ENCODE peak calls at places on chromosome 18, in five cellular contexts. C, O, X, Q and W are unnamed samples. For H3K9me3, the result is how much of the 10 kb centered on the place peaks cover.

GRCh38 chr18:76456018-76456750 is 38.9 kb downstream of the ZNF516 start:
- DNase-seq in C (peak), O (no peak), X (no peak), Q (no peak), W (no peak)

GRCh38 chr18:25454728-25455127 is 102.8 kb upstream of the ZNF521 start:
- DNase-seq in C (no peak), O (no peak), X (no peak), Q (no peak), W (no peak)

GRCh38 chr18:9096013-9096383 is 6.5 kb upstream of the NDUFV2 start:
- DNase-seq in C (no peak), O (no peak), X (no peak), Q (no peak), W (no peak)

GRCh38 chr18:48079885-48080284 is 149.4 kb upstream of the SMAD2 start:
- DNase-seq in C (no peak), O (no peak), X (no peak), Q (no peak), W (no peak)

GRCh38 chr18:11489266-11489899 is 120.0 kb upstream of the SLC35G4 start:
- DNase-seq in C (no peak), O (no peak), X (no peak), Q (no peak), W (no peak)

GRCh38 chr18:44320619-44321460 is 359.8 kb upstream of the SETBP1 start:
- DNase-seq in C (no peak), O (no peak), X (peak), Q (no peak), W (no peak)

GRCh38 chr18:31274915-31275314 is 43.0 kb upstream of the DSG1 start:
- DNase-seq in C (peak), O (peak), X (no peak), Q (peak), W (no peak)

GRCh38 chr18:74873629-74874028 is 276.0 kb downstream of the ZNF407 start:
- DNase-seq in C (no peak), O (no peak), X (no peak), Q (no peak), W (no peak)

GRCh38 chr18:74430811-74431571 is 26.1 kb downstream of the DIPK1C start:
- DNase-seq in C (no peak), O (no peak), X (no peak), Q (no peak), W (no peak)

GRCh38 chr18:60259052-60259681 is 113.4 kb downstream of the MC4R start:
- DNase-seq in C (no peak), O (no peak), X (no peak), Q (no peak), W (no peak)

GRCh38 chr18:51278045-51278649 is 80.7 kb upstream of the MEX3C start:
- DNase-seq in C (peak), O (peak), X (peak), Q (no peak), W (no peak)

GRCh38 chr18:629303-630150 is 27.9 kb upstream of the TYMS start:
- DNase-seq in C (no peak), O (no peak), X (no peak), Q (no peak), W (no peak)

GRCh38 chr18:36128907-36129299 is 237 bp downstream of the SLC39A6 start:
- DNase-seq in C (no peak), O (no peak), X (no peak), Q (no peak), W (no peak)
- H3K27ac ChIP-seq in C (peak), O (peak), X (no peak), Q (peak), W (peak)

GRCh38 chr18:78101091-78101490 is 851.4 kb downstream of the GALR1 start:
- DNase-seq in C (no peak), O (no peak), X (no peak), Q (peak), W (no peak)
- H3K9me3 ChIP-seq in C (under half), O (under half), X (under half), Q (under half), W (under half)

GRCh38 chr18:58847383-58848071 is 17.1 kb upstream of the ZNF532 start:
- DNase-seq in C (peak), O (no peak), X (peak), Q (no peak), W (no peak)

GRCh38 chr18:58848685-58849084 is 16.0 kb upstream of the ZNF532 start:
- DNase-seq in C (no peak), O (no peak), X (peak), Q (no peak), W (no peak)

GRCh38 chr18:58844871-58845270 is 19.8 kb upstream of the ZNF532 start:
- DNase-seq in C (no peak), O (no peak), X (no peak), Q (no peak), W (no peak)

GRCh38 chr18:58845913-58846312 is 18.8 kb upstream of the ZNF532 start:
- DNase-seq in C (no peak), O (no peak), X (no peak), Q (no peak), W (no peak)

DNA sequence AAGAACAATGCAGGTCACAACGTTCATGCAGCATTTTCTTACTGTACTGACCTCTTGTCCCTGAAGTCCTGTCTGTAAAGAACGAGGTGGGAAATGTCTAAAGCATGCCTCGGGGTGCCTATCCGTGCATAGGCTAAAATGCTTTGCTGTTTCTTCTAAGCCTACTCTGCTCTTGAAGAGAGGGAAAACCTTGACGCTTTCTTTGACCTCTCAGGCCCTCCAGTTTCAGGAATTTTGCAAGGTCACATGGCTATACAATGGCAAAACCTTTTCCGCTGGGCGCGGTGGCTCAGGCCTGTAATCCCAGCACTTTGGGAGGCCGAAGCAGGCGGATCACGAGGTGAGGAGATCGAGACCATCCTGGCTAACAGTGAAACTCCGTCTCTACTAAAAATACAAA is 18.4 kb upstream of the ZNF532 start:
- DNase-seq in C (no peak), O (no peak), X (no peak), Q (no peak), W (no peak)
- TF ChIP-seq CTCF in C (no peak), O (no peak), X (no peak), Q (no peak), W (no peak)

GRCh38 chr18:79047556-79048244 is 21.5 kb upstream of the ATP9B start:
- DNase-seq in C (peak), O (no peak), X (no peak), Q (no peak), W (no peak)

GRCh38 chr18:79050005-79050404 is 19.2 kb upstream of the ATP9B start:
- DNase-seq in C (no peak), O (no peak), X (no peak), Q (no peak), W (no peak)

GRCh38 chr18:79046522-79046921 is 22.7 kb upstream of the ATP9B start:
- DNase-seq in C (no peak), O (no peak), X (no peak), Q (no peak), W (no peak)

GRCh38 chr18:79048245-79048632 is 21.0 kb upstream of the ATP9B start:
- DNase-seq in C (no peak), O (no peak), X (no peak), Q (no peak), W (no peak)

DNA sequence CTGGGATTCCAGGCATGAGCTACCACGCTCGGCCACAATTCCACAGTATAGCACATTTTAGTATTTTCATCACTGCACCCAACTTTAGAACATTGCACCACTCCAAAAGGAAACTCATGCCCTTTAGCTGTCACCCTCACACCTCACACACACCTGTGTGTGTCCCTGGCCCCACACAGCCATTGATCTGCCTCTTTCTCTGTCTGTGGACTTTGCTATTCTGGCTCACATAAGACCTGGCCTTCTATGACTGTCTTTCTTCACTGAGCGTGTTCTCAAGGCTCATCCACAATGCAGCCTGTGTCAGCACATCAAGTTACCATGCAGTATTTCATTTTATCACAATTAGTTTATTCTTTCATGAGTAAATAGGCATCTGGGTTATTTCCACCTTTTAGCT is 19.7 kb upstream of the ATP9B start:
- DNase-seq in C (no peak), O (no peak), X (no peak), Q (no peak), W (no peak)
- H3K27ac ChIP-seq in C (no peak), O (no peak), X (no peak), Q (no peak), W (no peak)